ENCODE peak calls at places on chromosomes 7 and 10, in eight cellular contexts. C, E, Y, O, W, I, X and R are unnamed samples.

GRCh38 chr7:6705959-6706665 is 635 bp downstream of the ZNF12 start:
- DNase-seq in W (no peak), O (peak; percentile 43), X (peak; percentile 36), I (peak; percentile 50), E (peak; percentile 54), C (no peak), Y (peak; percentile 45), R (peak; percentile 35)

GRCh38 chr10:104809288-104810090 is 168.4 kb downstream of the SORCS3 start:
- DNase-seq in X (peak; percentile 60), O (no peak), W (no peak), E (peak; percentile 56), C (peak; percentile 90), Y (no peak), I (peak; percentile 66), R (no peak)

GRCh38 chr10:128151031-128151430 is 24.8 kb upstream of the MKI67 start:
- DNase-seq in E (no peak), X (no peak), O (no peak), Y (no peak), I (no peak), W (no peak), C (no peak), R (no peak)

GRCh38 chr7:157574120-157574519 is 237.3 kb downstream of the DNAJB6 start:
- DNase-seq in Y (peak; percentile 9), E (no peak), X (no peak), O (no peak), I (no peak), W (no peak), C (no peak), R (no peak)

GRCh38 chr10:71573562-71574300 is 145.8 kb downstream of the C10orf105 start:
- DNase-seq in C (no peak), W (no peak), X (no peak), I (no peak), O (no peak), E (no peak), Y (no peak), R (no peak)

GRCh38 chr10:4677296-4678021 is 148.5 kb upstream of the AKR1E2 start:
- DNase-seq in W (no peak), O (peak; percentile 93), X (peak; percentile 94), I (no peak), E (no peak), C (no peak), Y (no peak), R (peak; percentile 94)

GRCh38 chr7:27922907-27923306 is 182.9 kb downstream of the TAX1BP1 start:
- DNase-seq in I (peak; percentile 47), X (no peak), E (no peak), W (no peak), O (no peak), Y (peak; percentile 48), C (no peak), R (no peak)

GRCh38 chr7:23184709-23185354 is 3.0 kb downstream of the NUP42 start:
- DNase-seq in X (peak; percentile 68), O (peak; percentile 67), Y (peak; percentile 51), W (no peak), I (peak; percentile 30), E (peak; percentile 81), C (peak; percentile 34), R (peak; percentile 69)

GRCh38 chr10:31490858-31491504 is 172.0 kb downstream of the ZEB1 start:
- DNase-seq in C (peak; percentile 8), I (peak; percentile 66), Y (no peak), O (peak; percentile 79), X (peak; percentile 66), W (peak; percentile 8), E (peak; percentile 68), R (peak; percentile 78)

GRCh38 chr10:44378626-44379025 is 6.3 kb downstream of the CXCL12 start:
- DNase-seq in C (no peak), Y (peak; percentile 4), O (no peak), X (no peak), W (no peak), I (no peak), E (no peak), R (no peak)

DNA sequence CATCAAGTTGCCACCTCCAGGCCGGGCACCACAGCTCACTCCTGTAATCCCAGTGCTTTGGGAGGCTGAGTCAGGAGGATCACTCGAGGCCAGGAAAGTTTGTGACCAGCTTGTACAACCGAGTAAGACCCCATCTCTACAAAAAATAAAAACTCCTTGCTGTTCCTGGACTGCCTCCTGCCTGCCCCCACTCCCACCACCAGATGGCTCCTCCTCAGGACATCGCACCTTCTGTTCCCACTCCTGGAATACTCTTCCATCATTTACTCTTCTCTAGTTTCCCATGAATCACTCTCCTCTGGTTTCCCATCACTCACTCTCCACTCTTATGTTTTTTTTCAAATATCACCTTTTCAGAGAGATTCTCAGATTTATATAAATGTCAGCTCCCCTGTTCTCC is 540.7 kb downstream of the CALN1 start:
- DNase-seq in W (no peak), X (no peak), Y (no peak), I (no peak), C (no peak), E (no peak), O (no peak), R (no peak)
- TF ChIP-seq CTCF in W (no peak), X (peak; percentile 1), Y (peak; percentile 11), I (no peak), C (no peak), E (no peak), O (no peak), R (no peak)

DNA sequence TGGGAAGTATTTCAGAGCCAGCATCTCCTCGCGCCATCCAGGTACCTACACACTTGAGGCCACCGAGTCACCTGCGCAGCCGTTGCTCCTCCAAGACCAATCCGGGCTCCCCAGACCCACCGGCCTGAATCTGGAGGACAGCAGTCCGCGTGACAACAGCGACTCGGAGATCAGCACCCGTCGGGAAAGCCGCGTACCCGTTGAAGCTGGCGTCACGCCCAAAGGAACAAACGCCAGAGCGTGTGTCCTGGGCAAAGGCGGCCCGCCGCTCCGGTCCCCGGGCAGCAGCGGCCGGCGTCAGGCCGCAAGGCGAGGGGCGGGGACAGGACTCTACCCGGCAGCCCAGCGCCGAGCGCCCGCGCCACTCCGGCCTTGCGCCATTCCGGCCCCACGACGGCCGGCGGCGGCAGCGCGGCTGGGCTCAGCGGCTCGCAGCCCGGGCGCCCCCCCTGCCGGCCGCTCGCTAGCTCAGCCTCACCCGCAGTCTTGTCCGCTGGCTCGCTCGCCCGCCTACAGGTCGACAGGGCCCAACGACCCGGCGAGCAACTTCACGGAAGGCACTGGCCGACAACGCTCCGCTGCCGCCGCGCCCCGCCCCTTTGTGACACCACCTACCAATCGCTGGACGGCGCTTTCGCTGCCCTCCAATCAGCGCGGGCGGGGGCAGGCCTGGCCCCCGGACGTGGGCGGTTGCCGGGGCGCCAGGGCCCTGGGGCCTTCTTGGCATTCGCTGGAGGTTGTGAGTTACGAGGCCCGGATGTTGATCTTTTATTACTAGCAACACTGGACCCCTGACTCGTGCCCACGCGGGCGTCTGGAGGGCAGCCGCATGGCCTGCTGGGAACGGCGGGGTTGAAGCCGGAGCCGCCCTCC is at the start of gene ZFAND4:
- DNase-seq in X (peak; percentile 95), I (peak; percentile 100), W (peak; percentile 83), E (peak; percentile 98), Y (peak; percentile 99), C (peak; percentile 91), O (peak; percentile 99), R (peak; percentile 98)
- H3K4me3 ChIP-seq in X (peak within 1 kb of the TSS; percentile 72), I (peak within 1 kb of the TSS; percentile 98), W (peak within 1 kb of the TSS; percentile 82), E (peak within 1 kb of the TSS; percentile 89), Y (peak within 1 kb of the TSS; percentile 75), C (peak within 1 kb of the TSS; percentile 87), O (peak within 1 kb of the TSS; percentile 85), R (peak within 1 kb of the TSS; percentile 85)

DNA sequence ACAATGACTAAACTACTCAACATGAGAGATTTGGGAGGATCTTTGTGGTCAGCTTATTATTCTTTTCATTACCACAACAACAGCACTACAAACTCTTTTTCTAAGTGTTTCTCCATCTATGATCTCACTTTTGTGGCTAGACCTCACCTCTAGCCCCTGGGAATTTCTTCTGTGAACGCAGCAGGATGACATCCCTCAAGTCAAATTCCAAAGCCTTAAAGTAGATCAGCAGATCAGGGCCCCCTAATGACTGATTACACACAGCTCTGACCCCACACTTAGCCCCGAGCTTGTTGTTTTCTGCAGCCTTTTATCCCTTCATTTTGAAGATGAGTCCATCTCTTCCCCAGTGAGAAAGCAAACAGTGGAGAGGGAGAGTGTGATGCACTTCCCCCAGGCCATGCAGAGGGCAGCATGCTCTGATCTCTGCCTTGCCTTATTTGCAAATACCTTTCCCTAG is 27.3 kb downstream of the TFAM start:
- DNase-seq in X (peak; percentile 91), I (no peak), W (peak; percentile 71), Y (no peak), C (no peak), E (peak; percentile 46), O (peak; percentile 45), R (peak; percentile 31)
- TF ChIP-seq CTCF in X (peak; percentile 25), I (no peak), W (peak; percentile 34), Y (no peak), C (no peak), E (no peak), O (peak; percentile 14), R (peak; percentile 8)

GRCh38 chr7:102288285-102288930 is 1.7 kb downstream of the SH2B2 start:
- DNase-seq in X (no peak), W (no peak), Y (no peak), O (no peak), E (peak; percentile 43), I (peak; percentile 73), C (no peak), R (no peak)
- H3K4me3 ChIP-seq in X (no peak overlapping the region), W (peak overlapping the region; percentile 79), Y (peak overlapping the region; percentile 90), O (no peak overlapping the region), E (no peak overlapping the region), I (peak overlapping the region; percentile 80), C (peak overlapping the region; percentile 76), R (no peak overlapping the region)

DNA sequence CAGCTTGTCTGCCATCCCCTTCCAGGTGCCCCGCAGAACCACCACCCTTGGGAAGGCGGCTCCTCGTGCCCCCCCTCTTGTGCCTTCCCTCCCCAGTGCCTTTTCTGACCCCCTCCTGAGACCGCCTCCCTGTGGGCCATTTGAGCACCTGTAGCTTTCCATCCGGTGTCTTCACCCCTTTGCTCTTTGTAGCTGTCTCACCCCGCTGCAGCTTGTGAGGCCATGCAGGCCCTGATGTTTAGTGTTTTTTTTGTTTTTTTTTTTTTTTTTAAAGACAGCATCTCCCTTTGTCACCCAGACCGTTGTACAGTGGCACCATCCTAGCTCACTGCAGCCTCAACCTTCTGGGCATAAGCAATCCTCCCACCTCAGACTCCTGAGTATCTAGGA is 52.5 kb downstream of the CUX1 start:
- DNase-seq in O (no peak), I (no peak), X (no peak), Y (no peak), W (no peak), C (no peak), E (no peak), R (no peak)
- TF ChIP-seq CTCF in O (no peak), I (no peak), X (no peak), Y (no peak), W (no peak), C (no peak), E (no peak), R (no peak)

DNA sequence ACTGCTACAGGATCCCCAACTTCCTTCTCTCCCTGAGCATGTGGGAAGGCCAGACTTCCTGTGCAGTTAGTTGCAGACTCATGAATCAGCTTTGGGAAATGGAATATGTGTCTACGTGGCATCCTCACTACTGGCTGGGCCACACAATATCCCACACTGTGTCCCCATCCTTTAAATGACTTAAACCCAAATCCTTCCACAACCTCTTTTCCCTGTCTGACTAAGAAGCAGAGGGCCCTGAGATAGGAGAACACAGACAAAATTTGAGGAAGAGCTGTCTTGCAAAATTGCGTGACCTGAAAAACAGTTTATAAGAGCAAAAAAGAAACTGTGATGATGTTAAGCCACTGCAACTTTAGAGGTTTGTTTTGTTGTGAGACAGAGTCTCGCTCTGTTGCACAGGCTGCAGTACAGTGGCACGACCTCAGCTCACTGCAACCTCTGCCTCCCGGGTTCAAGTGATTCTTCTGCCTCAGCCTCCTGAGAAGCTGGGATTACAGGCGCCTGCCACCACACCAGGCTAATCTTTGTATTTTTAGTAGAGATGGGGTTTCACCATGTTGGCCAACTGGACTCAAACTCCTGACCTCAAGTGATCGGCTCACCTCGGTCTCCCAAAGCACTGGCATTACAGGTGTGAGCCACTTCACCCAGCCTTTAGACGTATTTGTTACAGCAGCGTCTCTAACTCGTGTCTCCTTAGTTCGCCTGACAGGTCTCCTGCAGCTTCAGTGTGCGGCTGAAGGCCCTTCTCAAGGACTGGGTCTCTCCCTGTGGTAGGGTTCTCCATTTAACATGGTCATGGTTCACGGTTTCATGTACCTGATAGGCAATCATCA is 46.9 kb upstream of the SFMBT2 start:
- DNase-seq in W (no peak), C (no peak), Y (no peak), E (no peak), X (peak; percentile 10), I (peak; percentile 84), O (peak; percentile 7), R (no peak)
- H3K4me3 ChIP-seq in W (no peak overlapping the region), C (no peak overlapping the region), Y (no peak overlapping the region), E (no peak overlapping the region), X (no peak overlapping the region), I (no peak overlapping the region), O (no peak overlapping the region), R (no peak overlapping the region)